ENCODE peak calls at places on chromosome 4, in six cellular contexts. V is mesenchymal stem cell, L is right cardiac atrium, D is fibroblast of pulmonary artery, A is left lung, K is colonic mucosa. Z is an unnamed sample.

GRCh38 chr4:102263024-102263787 is 82.1 kb downstream of the SLC39A8 start:
- DNase-seq in A (no peak), K (no peak), L (no peak), V (peak), D (peak), Z (no peak)

GRCh38 chr4:1300466-1301455 is 11.1 kb downstream of the MAEA start:
- DNase-seq in K (no peak), V (peak), A (peak), D (peak), L (peak), Z (peak)

GRCh38 chr4:7861440-7861881 is 78.2 kb downstream of the AFAP1 start:
- DNase-seq in D (peak), A (no peak), L (peak), V (peak), K (no peak), Z (no peak)

GRCh38 chr4:3198906-3199305 is 50.1 kb upstream of the MSANTD1 start:
- DNase-seq in K (no peak), L (no peak), V (no peak), D (no peak), A (no peak), Z (no peak)

GRCh38 chr4:127151941-127152340 is 480.8 kb upstream of the INTU start:
- DNase-seq in L (no peak), K (no peak), A (no peak), D (no peak), V (no peak), Z (no peak)

GRCh38 chr4:26493461-26493860 is 3.2 kb upstream of the CCKAR start:
- DNase-seq in L (no peak), D (no peak), A (no peak), K (no peak), V (no peak), Z (no peak)

GRCh38 chr4:126748736-126749135 is 884.0 kb upstream of the INTU start:
- DNase-seq in D (no peak), V (peak), L (no peak), K (no peak), A (no peak), Z (no peak)

GRCh38 chr4:163380703-163381102 is 37.0 kb downstream of the NPY5R start:
- DNase-seq in K (peak), A (no peak), V (no peak), L (no peak), D (no peak), Z (no peak)

GRCh38 chr4:6288342-6288741 is 18.7 kb downstream of the WFS1 start:
- DNase-seq in V (no peak), A (no peak), L (no peak), K (no peak), D (no peak), Z (peak)

GRCh38 chr4:15147709-15148651 is 145.7 kb downstream of the CPEB2 start:
- DNase-seq in V (no peak), K (no peak), D (no peak), A (no peak), L (peak), Z (no peak)

GRCh38 chr4:89482248-89482647 is 174.6 kb upstream of the GPRIN3 start:
- DNase-seq in L (no peak), D (peak), V (peak), A (no peak), K (no peak), Z (no peak)

GRCh38 chr4:157992038-157992706 is 180.7 kb downstream of the GASK1B start:
- DNase-seq in K (peak), L (no peak), D (peak), V (peak), A (no peak), Z (no peak)

GRCh38 chr4:138113819-138114415 is 128.2 kb downstream of the SLC7A11 start:
- DNase-seq in D (peak), A (no peak), V (peak), L (no peak), K (no peak), Z (no peak)

GRCh38 chr4:166675411-166675810 is 558.9 kb downstream of the SPOCK3 start:
- DNase-seq in K (no peak), L (no peak), V (peak), A (no peak), D (peak), Z (no peak)

GRCh38 chr4:40255722-40256281 is 59.0 kb downstream of the RHOH start:
- DNase-seq in D (peak), K (no peak), L (no peak), V (peak), A (no peak), Z (no peak)

GRCh38 chr4:3518511-3518880 is 13.7 kb downstream of the LRPAP1 start:
- DNase-seq in V (no peak), D (no peak), K (no peak), A (peak), L (peak), Z (peak)

GRCh38 chr4:141686146-141686775 is 49.9 kb downstream of the IL15 start:
- DNase-seq in A (no peak), D (peak), V (peak), K (no peak), L (no peak), Z (no peak)

GRCh38 chr4:89067407-89067806 is 10.4 kb upstream of the FAM13A start:
- DNase-seq in D (no peak), K (no peak), A (no peak), L (no peak), V (no peak), Z (no peak)

GRCh38 chr4:172851534-172851933 is 317.1 kb upstream of the GALNT7 start:
- DNase-seq in D (no peak), V (no peak), K (no peak), A (no peak), L (no peak), Z (no peak)

GRCh38 chr4:173522160-173522873 is 7.7 kb downstream of the HAND2 start:
- DNase-seq in L (peak), K (peak), A (peak), V (peak), D (peak), Z (no peak)

GRCh38 chr4:146790515-146790914 is 151.8 kb downstream of the POU4F2 start:
- DNase-seq in D (no peak), L (no peak), K (no peak), V (no peak), A (no peak), Z (no peak)

GRCh38 chr4:95106408-95106928 is 348.7 kb downstream of the BMPR1B start:
- DNase-seq in D (no peak), V (no peak), L (no peak), K (no peak), A (no peak), Z (no peak)

GRCh38 chr4:168907119-168907698 is 102.8 kb downstream of the CBR4 start:
- DNase-seq in A (no peak), K (no peak), L (peak), V (peak), D (no peak), Z (no peak)

GRCh38 chr4:127730142-127730913 is at the start of gene SLC25A31:
- DNase-seq in A (no peak), K (no peak), L (peak), V (no peak), D (no peak), Z (no peak)

GRCh38 chr4:120517966-120518365 is 404.6 kb downstream of the PRDM5 start:
- DNase-seq in K (peak), A (no peak), D (peak), L (no peak), V (peak), Z (no peak)

GRCh38 chr4:128653514-128654420 is 155.7 kb upstream of the JADE1 start:
- DNase-seq in A (no peak), D (peak), L (peak), K (peak), V (peak), Z (no peak)

DNA sequence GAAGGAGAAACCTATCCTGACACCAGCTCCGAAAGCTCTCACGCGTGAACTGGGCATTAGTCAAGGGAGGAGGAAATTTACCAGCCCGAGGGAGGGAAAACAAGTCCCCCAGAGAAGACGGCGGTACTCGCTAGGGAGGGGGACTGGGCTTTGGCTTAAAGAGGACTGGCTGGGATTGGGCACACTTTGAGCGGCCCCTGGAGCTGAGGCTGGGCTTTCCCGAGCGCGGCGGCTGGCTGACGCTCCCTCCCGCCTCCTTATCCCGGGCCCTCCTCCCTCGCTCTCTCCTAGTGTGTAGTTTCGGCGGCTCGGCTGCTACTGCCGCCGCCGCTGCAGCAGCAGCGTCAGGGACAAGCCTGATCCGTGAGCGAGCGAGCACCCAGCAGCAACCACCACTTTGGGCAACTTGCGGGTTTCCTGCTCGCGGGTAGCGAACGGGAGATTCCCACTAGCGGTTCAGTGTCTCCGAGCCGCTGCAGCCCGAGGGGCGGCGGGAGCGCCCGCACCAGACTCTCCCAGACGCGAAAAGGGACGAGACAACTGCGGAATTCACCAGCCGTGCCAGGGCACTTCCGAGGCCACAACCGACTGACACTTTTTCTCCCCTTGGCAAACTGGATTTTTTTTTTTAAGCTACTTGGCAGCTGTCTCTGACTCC is 677 bp upstream of the PCDH7 start:
- DNase-seq in A (peak), L (peak), D (peak), K (peak), V (peak), Z (no peak)
- H3K4me3 ChIP-seq in A (peak), L (peak), D (peak), K (peak), V (peak), Z (peak)

DNA sequence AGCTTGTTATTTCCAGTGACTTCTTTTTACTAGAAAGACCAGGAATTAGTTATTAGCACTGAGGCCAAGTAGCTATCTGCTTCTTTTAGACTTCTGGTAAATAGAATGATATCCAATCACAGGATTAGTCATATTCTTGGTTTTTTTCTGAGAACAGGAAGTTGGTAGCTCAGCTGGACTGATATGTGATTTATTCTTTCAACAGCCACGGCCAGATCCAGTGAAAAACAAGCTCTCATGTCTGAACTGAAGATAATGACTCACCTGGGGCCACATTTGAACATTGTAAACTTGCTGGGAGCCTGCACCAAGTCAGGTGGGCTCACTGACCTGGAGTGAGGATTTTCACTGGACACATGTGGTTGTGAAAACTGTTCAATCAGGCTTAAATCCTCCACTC is 48.6 kb downstream of the PDGFRA start:
- DNase-seq in V (peak), D (peak), A (no peak), L (no peak), K (no peak), Z (no peak)
- H3K4me3 ChIP-seq in V (no peak), D (no peak), A (no peak), L (no peak), K (no peak), Z (no peak)

DNA sequence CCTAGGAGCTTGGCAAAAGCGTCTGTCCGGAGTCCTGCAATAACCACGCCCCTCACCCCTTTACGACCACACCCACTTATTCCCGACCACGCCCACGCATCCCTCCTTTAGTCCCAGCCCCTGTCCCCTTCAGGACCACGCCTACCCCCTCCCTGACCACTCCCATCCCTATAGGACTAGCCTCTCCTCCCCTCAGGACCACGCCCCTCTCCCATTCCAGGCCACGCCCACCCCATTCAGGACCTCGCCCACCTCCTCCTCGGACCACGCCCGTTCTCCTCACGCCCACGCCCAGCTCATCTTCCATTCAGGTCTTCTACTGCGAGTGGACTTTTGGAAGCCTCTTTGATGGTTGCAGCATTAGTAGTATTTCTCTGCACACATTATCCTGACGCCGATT is 131.2 kb upstream of the STX18 start:
- DNase-seq in V (peak), D (peak), L (peak), K (peak), A (no peak), Z (no peak)
- H3K4me3 ChIP-seq in V (no peak), D (no peak), L (no peak), K (no peak), A (no peak), Z (no peak)

DNA sequence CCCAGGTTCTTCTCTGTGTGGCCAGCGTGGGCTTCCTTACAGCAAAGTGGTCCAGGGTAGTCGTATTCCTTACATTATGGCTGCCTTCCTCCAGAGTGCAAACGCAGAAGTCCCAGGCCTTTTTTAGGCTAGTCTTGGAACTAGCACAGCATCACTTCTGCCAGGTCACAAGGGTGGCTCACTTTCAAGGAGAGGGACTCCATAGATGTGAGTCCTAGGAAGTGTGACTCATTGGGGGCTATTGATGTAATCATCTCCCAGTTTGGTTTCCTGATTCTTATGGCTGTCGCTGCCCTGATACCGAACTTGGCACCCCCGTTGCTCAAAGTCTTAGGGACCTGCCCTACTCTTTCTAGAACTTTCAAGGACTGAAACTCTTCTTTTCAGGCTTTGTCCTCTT is 140.0 kb downstream of the DCK start:
- DNase-seq in D (no peak), K (no peak), A (no peak), L (no peak), V (no peak), Z (no peak)
- H3K4me3 ChIP-seq in D (no peak), K (no peak), A (no peak), L (no peak), V (no peak), Z (no peak)

GRCh38 chr4:84497835-84498202 is 1.3 kb downstream of the NKX6-1 start:
- DNase-seq in V (no peak), A (no peak), D (no peak), L (no peak), K (no peak), Z (no peak)

GRCh38 chr4:84498203-84499026 is 677 bp downstream of the NKX6-1 start:
- DNase-seq in A (no peak), V (peak), L (peak), K (no peak), D (peak), Z (no peak)

GRCh38 chr4:84495448-84496221 is 3.5 kb downstream of the NKX6-1 start:
- DNase-seq in L (no peak), V (no peak), K (no peak), D (no peak), A (no peak), Z (no peak)

GRCh38 chr4:84496356-84497219 is 2.5 kb downstream of the NKX6-1 start:
- DNase-seq in K (no peak), D (peak), V (peak), A (no peak), L (peak), Z (no peak)

DNA sequence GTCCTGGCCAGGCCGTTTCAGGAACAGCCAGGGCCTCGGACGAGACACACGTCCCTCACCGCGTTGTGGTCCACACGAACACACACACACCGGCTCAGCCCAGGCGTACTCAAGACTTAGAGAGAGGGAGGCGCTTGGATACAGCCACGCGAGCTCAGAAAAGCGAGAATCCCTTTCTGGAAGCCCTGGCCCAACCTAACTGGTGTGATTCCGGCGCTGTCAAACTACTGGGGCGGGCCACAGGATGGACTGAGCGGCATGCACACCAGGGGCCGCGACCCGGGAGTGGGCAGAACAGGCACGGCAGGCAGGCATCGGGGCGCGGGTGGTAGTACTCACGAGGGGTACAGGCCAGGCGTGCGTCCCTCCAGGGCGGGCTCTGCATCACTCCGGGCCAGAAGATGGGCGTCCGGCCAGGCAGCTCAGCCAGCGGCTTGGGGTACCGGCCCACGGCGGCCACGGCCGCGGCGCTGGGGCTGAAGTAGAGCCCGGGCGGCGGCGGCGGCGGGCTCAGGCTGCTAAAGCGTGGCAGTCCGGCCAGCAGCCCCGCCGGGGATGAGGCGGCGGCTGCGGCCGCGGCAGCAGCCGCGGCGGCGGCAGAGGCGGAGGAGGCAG is 1.8 kb downstream of the NKX6-1 start:
- DNase-seq in K (no peak), L (peak), D (no peak), A (no peak), V (peak), Z (no peak)
- H3K4me3 ChIP-seq in K (no peak), L (peak), D (no peak), A (no peak), V (peak), Z (peak)

GRCh38 chr4:84585276-84585675 is 2.3 kb downstream of the CDS1 start:
- DNase-seq in V (no peak), L (no peak), K (no peak), D (no peak), A (no peak), Z (no peak)

GRCh38 chr4:84579410-84579791 is 3.5 kb upstream of the CDS1 start:
- DNase-seq in A (no peak), K (no peak), V (no peak), D (no peak), L (no peak), Z (no peak)

GRCh38 chr4:84582302-84582987 is 482 bp upstream of the CDS1 start:
- DNase-seq in V (peak), D (peak), A (peak), L (peak), K (peak), Z (peak)

GRCh38 chr4:84583871-84584373 is 995 bp downstream of the CDS1 start:
- DNase-seq in V (peak), A (no peak), D (no peak), K (no peak), L (no peak), Z (no peak)

GRCh38 chr4:84582988-84583870 is at the start of gene CDS1:
- DNase-seq in L (peak), K (peak), D (no peak), V (peak), A (peak), Z (peak)
- H3K4me3 ChIP-seq in L (peak), K (peak), D (peak), V (peak), A (peak), Z (peak)

Z was measured in lower lobe of right lung.